ENCODE peak calls at places on chromosomes 5 and 9, in nine cellular contexts. G is heart left ventricle, Q is lower lobe of right lung, Y is psoas muscle, H is transverse colon, S is prostate gland, A is neuronal stem cell, T is aorta, K is left ventricle myocardium inferior. E is an unnamed sample. For H3K36me3 and H3K4me1, the result is how much of the 10 kb centered on the place peaks cover.

GRCh38 chr9:81685763-81686613 is 3.4 kb downstream of the TLE1 start:
- DNase-seq in G (no peak), Q (no peak), Y (no peak), H (no peak), S (peak), A (no peak), T (no peak), K (no peak), E (no peak)

GRCh38 chr5:65883461-65883860 is 42.9 kb upstream of the ERBIN start:
- DNase-seq in G (no peak), Q (no peak), Y (no peak), H (no peak), S (no peak), A (no peak), T (no peak), K (no peak), E (no peak)

GRCh38 chr5:34998058-34998789 is 49.5 kb downstream of the AGXT2 start:
- DNase-seq in G (no peak), Q (no peak), Y (no peak), H (no peak), S (no peak), A (no peak), T (no peak), K (no peak), E (no peak)

GRCh38 chr9:119289740-119290139 is 79.5 kb downstream of the BRINP1 start:
- DNase-seq in G (peak), Q (no peak), Y (no peak), H (peak), S (peak), A (peak), T (no peak), K (no peak), E (no peak)

GRCh38 chr5:15353086-15353645 is 146.8 kb upstream of the FBXL7 start:
- DNase-seq in G (no peak), Q (no peak), Y (no peak), H (no peak), S (peak), A (no peak), T (no peak), K (no peak), E (no peak)

GRCh38 chr5:310941-311434 is 10.5 kb upstream of the AHRR start:
- DNase-seq in G (no peak), Q (no peak), Y (peak), H (no peak), S (no peak), A (no peak), T (no peak), K (no peak), E (no peak)

GRCh38 chr9:127915325-127915752 is 1.5 kb downstream of the ST6GALNAC4 start:
- DNase-seq in G (no peak), Q (no peak), Y (peak), H (peak), S (no peak), A (no peak), T (peak), K (no peak), E (no peak)

GRCh38 chr5:134370871-134371833 is at the start of gene UBE2B:
- DNase-seq in G (peak), Q (peak), Y (peak), H (peak), S (peak), A (peak), T (peak), K (peak), E (peak)

GRCh38 chr5:118681655-118682054 is 306.7 kb downstream of the DTWD2 start:
- DNase-seq in G (no peak), Q (no peak), Y (no peak), H (no peak), S (no peak), A (no peak), T (no peak), K (no peak), E (no peak)

GRCh38 chr9:92724528-92725265 is 39.9 kb downstream of the BICD2 start:
- DNase-seq in G (no peak), Q (peak), Y (no peak), H (no peak), S (no peak), A (no peak), T (no peak), K (no peak), E (no peak)

GRCh38 chr9:89905628-89906338 is 301.0 kb downstream of the GADD45G start:
- DNase-seq in G (no peak), Q (no peak), Y (no peak), H (no peak), S (no peak), A (no peak), T (no peak), K (no peak), E (no peak)

GRCh38 chr5:127699416-127699815 is 3.8 kb upstream of the CCDC192 start:
- DNase-seq in G (no peak), Q (no peak), Y (no peak), H (no peak), S (no peak), A (no peak), T (no peak), K (no peak), E (no peak)

GRCh38 chr5:157219491-157220271 is 39.0 kb downstream of the ITK start:
- DNase-seq in G (no peak), Q (no peak), Y (no peak), H (no peak), S (no peak), A (no peak), T (no peak), K (no peak), E (no peak)

GRCh38 chr5:32951003-32951402 is 239.9 kb downstream of the NPR3 start:
- DNase-seq in G (peak), Q (no peak), Y (no peak), H (no peak), S (no peak), A (no peak), T (no peak), K (no peak), E (no peak)

GRCh38 chr9:127884427-127884911 is 7.0 kb upstream of the AK1 start:
- DNase-seq in G (peak), Q (peak), Y (peak), H (no peak), S (no peak), A (no peak), T (peak), K (peak), E (peak)

GRCh38 chr5:92513067-92513466 is 1068.0 kb downstream of the NR2F1-AS1 start:
- DNase-seq in G (no peak), Q (no peak), Y (no peak), H (no peak), S (no peak), A (no peak), T (no peak), K (no peak), E (no peak)

GRCh38 chr9:6924988-6925563 is 167.3 kb downstream of the KDM4C start:
- DNase-seq in G (no peak), Q (no peak), Y (no peak), H (no peak), S (no peak), A (no peak), T (no peak), K (no peak), E (no peak)

GRCh38 chr9:127162046-127162445 is 39.6 kb upstream of the ANGPTL2 start:
- DNase-seq in G (no peak), Q (no peak), Y (no peak), H (no peak), S (no peak), A (no peak), T (no peak), K (no peak), E (peak)

GRCh38 chr5:36396640-36397039 is 94.9 kb upstream of the RANBP3L start:
- DNase-seq in G (no peak), Q (no peak), Y (no peak), H (no peak), S (no peak), A (no peak), T (no peak), K (no peak), E (peak)

GRCh38 chr9:93319301-93319991 is 132.0 kb upstream of the FAM120A start:
- DNase-seq in G (no peak), Q (no peak), Y (no peak), H (no peak), S (no peak), A (no peak), T (no peak), K (no peak), E (no peak)

GRCh38 chr9:11946521-11946920 is 746.7 kb upstream of the TYRP1 start:
- DNase-seq in G (no peak), Q (no peak), Y (no peak), H (no peak), S (no peak), A (no peak), T (no peak), K (no peak), E (no peak)

GRCh38 chr5:180007582-180007981 is 64.0 kb downstream of the RNF130 start:
- DNase-seq in G (peak), Q (no peak), Y (no peak), H (no peak), S (no peak), A (no peak), T (no peak), K (peak), E (no peak)

GRCh38 chr5:160543395-160543794 is 121.7 kb downstream of the PTTG1 start:
- DNase-seq in G (no peak), Q (no peak), Y (no peak), H (no peak), S (no peak), A (no peak), T (no peak), K (no peak), E (no peak)

GRCh38 chr5:177452688-177453638 is 6.3 kb downstream of the PRR7 start:
- DNase-seq in G (no peak), Q (no peak), Y (no peak), H (no peak), S (no peak), A (no peak), T (no peak), K (no peak), E (no peak)

GRCh38 chr5:143931389-143931984 is 119.5 kb downstream of the HMHB1 start:
- DNase-seq in G (peak), Q (no peak), Y (peak), H (no peak), S (no peak), A (no peak), T (no peak), K (peak), E (no peak)

GRCh38 chr5:102845041-102845440 is 89.9 kb downstream of the PAM start:
- DNase-seq in G (no peak), Q (no peak), Y (no peak), H (no peak), S (no peak), A (no peak), T (no peak), K (no peak), E (no peak)

GRCh38 chr9:80664327-80665210 is 1024.8 kb downstream of the TLE1 start:
- DNase-seq in G (no peak), Q (no peak), Y (no peak), H (no peak), S (no peak), A (no peak), T (no peak), K (no peak), E (no peak)

GRCh38 chr9:34443976-34444375 is 14.4 kb downstream of the FAM219A start:
- DNase-seq in G (no peak), Q (no peak), Y (no peak), H (no peak), S (no peak), A (no peak), T (no peak), K (no peak), E (no peak)

GRCh38 chr5:72677447-72677846 is 139.0 kb upstream of the TNPO1 start:
- DNase-seq in G (no peak), Q (no peak), Y (no peak), H (no peak), S (no peak), A (no peak), T (no peak), K (no peak), E (no peak)

GRCh38 chr5:132372122-132372521 is 2.6 kb downstream of the SLC22A5 start:
- DNase-seq in G (no peak), Q (no peak), Y (no peak), H (no peak), S (no peak), A (no peak), T (no peak), K (no peak), E (no peak)

GRCh38 chr9:120098584-120098983 is 481.4 kb downstream of the CDK5RAP2 start:
- DNase-seq in G (no peak), Q (no peak), Y (no peak), H (no peak), S (no peak), A (no peak), T (no peak), K (no peak), E (no peak)

GRCh38 chr9:98039474-98040072 is 17.0 kb upstream of the NANS start:
- DNase-seq in G (no peak), Q (no peak), Y (no peak), H (no peak), S (no peak), A (no peak), T (no peak), K (no peak), E (no peak)

GRCh38 chr9:130825051-130825651 is 9.9 kb upstream of the ABL1 start:
- DNase-seq in G (no peak), Q (no peak), Y (no peak), H (no peak), S (no peak), A (peak), T (no peak), K (no peak), E (peak)

GRCh38 chr5:127572930-127573329 is 55.5 kb downstream of the PRRC1 start:
- DNase-seq in G (no peak), Q (no peak), Y (no peak), H (no peak), S (no peak), A (no peak), T (no peak), K (no peak), E (no peak)

GRCh38 chr5:16456103-16456832 is 9.3 kb downstream of the ZNF622 start:
- DNase-seq in G (peak), Q (peak), Y (peak), H (peak), S (no peak), A (peak), T (peak), K (no peak), E (peak)

GRCh38 chr9:1051286-1052118 is 1.3 kb downstream of the DMRT2 start:
- DNase-seq in G (peak), Q (peak), Y (peak), H (peak), S (peak), A (no peak), T (no peak), K (peak), E (no peak)

GRCh38 chr9:18585996-18586395 is 112.0 kb downstream of the ADAMTSL1 start:
- DNase-seq in G (no peak), Q (no peak), Y (no peak), H (no peak), S (no peak), A (no peak), T (no peak), K (no peak), E (no peak)

GRCh38 chr9:106974341-106974740 is 111.4 kb downstream of the ZNF462 start:
- DNase-seq in G (no peak), Q (no peak), Y (no peak), H (no peak), S (no peak), A (no peak), T (no peak), K (no peak), E (no peak)
- H3K36me3 ChIP-seq in G (half or more), Q (half or more), Y (under half), H (under half), S (under half), A (under half), T (under half), K (half or more), E (under half)

DNA sequence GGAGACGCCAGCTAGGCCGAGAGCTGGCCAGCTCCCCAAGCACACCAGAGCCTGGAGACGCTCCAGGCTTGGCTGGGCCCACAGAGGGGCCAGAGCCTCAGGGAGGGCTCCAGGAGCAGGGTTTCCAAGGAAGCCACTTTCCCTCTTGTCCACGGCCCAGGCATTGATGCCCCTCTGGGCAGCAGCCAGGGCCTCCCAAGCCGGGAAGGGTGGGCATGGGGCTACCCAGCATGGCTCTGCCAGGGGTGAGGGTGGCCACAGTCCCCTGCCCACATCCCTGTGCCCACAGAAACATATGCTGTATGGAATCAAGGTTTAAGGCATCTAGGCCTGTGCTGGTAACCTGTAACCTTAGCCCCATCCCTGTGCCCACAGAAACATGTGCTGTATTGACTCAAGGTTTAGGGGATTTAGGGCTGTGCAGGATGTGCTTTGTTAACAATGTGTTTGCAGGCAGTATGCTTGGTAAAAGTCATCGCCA is 1.5 kb upstream of the DPP7 start:
- DNase-seq in G (no peak), Q (no peak), Y (no peak), H (no peak), S (no peak), A (no peak), T (no peak), K (no peak), E (no peak)
- H3K4me1 ChIP-seq in G (under half), Q (under half), Y (under half), H (under half), S (under half), A (under half), T (under half), K (under half), E (under half)

DNA sequence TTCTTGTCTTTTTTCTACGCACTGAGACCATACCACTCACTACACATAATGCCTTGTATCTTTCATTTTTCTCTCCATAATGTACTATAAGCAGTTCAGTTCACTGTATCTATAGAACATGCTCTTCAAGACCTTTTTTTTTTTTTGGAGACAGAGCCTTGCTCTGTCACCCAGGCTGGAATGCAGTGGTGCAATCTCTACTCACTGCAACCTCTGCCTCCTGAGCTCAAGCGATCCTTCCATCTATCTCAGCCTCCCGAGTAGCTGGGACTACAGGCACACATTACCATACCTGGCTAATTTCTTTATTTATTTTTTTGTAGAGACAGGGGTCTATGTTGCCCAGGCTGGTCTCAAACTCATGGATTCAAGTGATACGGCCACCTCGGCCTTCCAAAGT is 208.7 kb downstream of the FANCC start:
- DNase-seq in G (no peak), Q (no peak), Y (no peak), H (no peak), S (no peak), A (no peak), T (no peak), K (no peak), E (no peak)
- H3K36me3 ChIP-seq in G (half or more), Q (half or more), Y (under half), H (under half), S (under half), A (under half), T (under half), K (under half), E (under half)

GRCh38 chr5:154697335-154697734 is 57.8 kb upstream of the LARP1 start:
- DNase-seq in G (no peak), Q (no peak), Y (no peak), H (no peak), S (no peak), A (no peak), T (no peak), K (no peak), E (no peak)
- H3K4me1 ChIP-seq in G (under half), Q (under half), Y (under half), H (under half), S (under half), A (under half), T (under half), K (under half), E (under half)

GRCh38 chr5:150753863-150754262 is 5.0 kb downstream of the DCTN4 start:
- DNase-seq in G (no peak), Q (no peak), Y (no peak), H (no peak), S (peak), A (no peak), T (no peak), K (no peak), E (no peak)

GRCh38 chr5:150757087-150757649 is 1.6 kb downstream of the DCTN4 start:
- DNase-seq in G (no peak), Q (no peak), Y (no peak), H (no peak), S (no peak), A (no peak), T (no peak), K (no peak), E (no peak)

GRCh38 chr5:150751096-150751891 is 7.5 kb downstream of the DCTN4 start:
- DNase-seq in G (no peak), Q (no peak), Y (no peak), H (no peak), S (no peak), A (no peak), T (no peak), K (no peak), E (no peak)

GRCh38 chr5:150750469-150750868 is 8.3 kb downstream of the DCTN4 start:
- DNase-seq in G (no peak), Q (no peak), Y (no peak), H (no peak), S (no peak), A (no peak), T (no peak), K (no peak), E (no peak)

DNA sequence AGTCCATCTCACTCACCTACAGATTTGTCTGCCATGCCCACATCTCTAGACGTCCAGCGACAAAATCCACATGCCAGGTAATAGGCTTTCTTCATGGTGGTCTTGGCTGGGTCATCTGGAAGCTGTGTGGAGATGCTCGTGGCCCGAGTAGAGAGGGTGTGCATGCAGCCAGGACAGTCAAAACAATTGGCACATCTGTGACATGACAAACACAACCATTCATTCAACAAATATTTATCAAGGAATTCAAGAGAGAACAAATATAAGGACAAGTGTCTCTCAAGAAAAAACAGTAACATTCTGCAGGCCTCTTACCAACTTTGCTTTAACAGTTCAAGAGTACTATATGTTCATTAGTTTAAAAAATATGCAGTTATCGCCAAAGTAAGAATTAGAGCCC is 5.4 kb downstream of the DCTN4 start:
- DNase-seq in G (no peak), Q (no peak), Y (no peak), H (no peak), S (no peak), A (no peak), T (no peak), K (no peak), E (no peak)
- H3K36me3 ChIP-seq in G (half or more), Q (half or more), Y (under half), H (under half), S (under half), A (under half), T (under half), K (half or more), E (under half)

GRCh38 chr5:151086192-151086869 is 5.5 kb upstream of the TNIP1 start:
- DNase-seq in G (peak), Q (no peak), Y (no peak), H (no peak), S (no peak), A (no peak), T (no peak), K (no peak), E (no peak)
- H3K4me1 ChIP-seq in G (half or more), Q (half or more), Y (under half), H (half or more), S (under half), A (under half), T (under half), K (half or more), E (under half)

DNA sequence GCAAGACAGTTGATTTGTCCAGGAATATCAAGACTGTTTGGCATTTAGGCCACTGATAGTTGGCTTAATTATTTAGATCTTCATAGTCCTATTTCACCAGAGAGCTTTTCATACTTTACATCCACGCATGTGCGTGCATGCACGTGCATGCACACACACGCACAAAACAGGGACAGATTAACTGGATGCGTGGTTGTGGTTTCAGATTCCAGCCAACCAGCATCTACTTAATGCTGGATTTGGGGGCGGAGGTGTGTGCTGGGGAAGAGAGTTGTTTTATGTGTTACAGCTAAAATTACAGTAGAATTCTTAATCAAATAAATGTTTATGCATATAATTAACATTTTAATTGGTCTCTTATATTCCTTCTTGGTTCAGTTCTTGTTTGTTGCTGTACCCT is 7.3 kb downstream of the RNF14 start:
- DNase-seq in G (no peak), Q (no peak), Y (no peak), H (no peak), S (no peak), A (no peak), T (no peak), K (no peak), E (no peak)
- H3K36me3 ChIP-seq in G (half or more), Q (half or more), Y (under half), H (under half), S (under half), A (under half), T (under half), K (half or more), E (under half)